ENCODE peak calls at places on chromosomes 2 and 18, in ten cellular contexts. A is HCT116, E is suprapubic skin, D is right lobe of liver, K is body of pancreas, N is heart left ventricle, W is IMR-90, O is ovary, T is uterus, U is sigmoid colon. R is an unnamed sample. For H3K36me3, the result is how much of the 10 kb centered on the place peaks cover.

GRCh38 chr2:176002684-176003225 is 688 bp upstream of the LNPK start:
- DNase-seq in D (no peak), W (peak), T (no peak), E (no peak), A (no peak), O (no peak), N (peak), K (peak), U (peak), R (peak)

GRCh38 chr2:158600155-158600802 is 143.5 kb downstream of the PKP4 start:
- DNase-seq in W (peak), E (no peak), D (no peak), U (no peak), T (no peak), O (peak), A (no peak), N (peak), K (peak), R (peak)

GRCh38 chr2:111231532-111232252 is 111.0 kb downstream of the BCL2L11 start:
- DNase-seq in A (no peak), K (no peak), D (no peak), W (no peak), N (no peak), U (no peak), E (no peak), T (no peak), O (no peak), R (no peak)

GRCh38 chr2:142857247-142858154 is 20.0 kb upstream of the KYNU start:
- DNase-seq in D (no peak), W (peak), T (no peak), K (no peak), U (no peak), N (no peak), A (no peak), E (no peak), O (no peak), R (no peak)

GRCh38 chr2:122203523-122203922 is 448.1 kb downstream of the TSN start:
- DNase-seq in E (no peak), N (no peak), A (no peak), W (peak), U (no peak), D (no peak), T (no peak), K (no peak), O (no peak), R (no peak)

GRCh38 chr18:63192885-63193349 is 126.7 kb downstream of the BCL2 start:
- DNase-seq in E (no peak), O (no peak), W (no peak), T (no peak), K (no peak), D (no peak), N (no peak), A (no peak), U (no peak), R (no peak)

GRCh38 chr2:42086500-42086953 is 38.7 kb downstream of the PKDCC start:
- DNase-seq in K (peak), D (no peak), T (peak), O (peak), N (peak), U (no peak), A (peak), W (peak), E (peak), R (peak)

GRCh38 chr2:238573916-238574315 is 147.2 kb downstream of the ASB1 start:
- DNase-seq in U (peak), A (no peak), T (no peak), K (peak), O (no peak), N (no peak), E (peak), W (no peak), D (no peak), R (peak)

GRCh38 chr18:76953186-76953982 is 131.0 kb downstream of the ZNF236 start:
- DNase-seq in O (peak), N (peak), K (peak), U (peak), E (no peak), A (no peak), T (peak), W (peak), D (peak), R (peak)

GRCh38 chr2:202375006-202375610 is 1.0 kb upstream of the BMPR2 start:
- DNase-seq in A (no peak), E (peak), K (peak), D (peak), T (peak), U (peak), O (peak), W (peak), N (peak), R (peak)

GRCh38 chr2:190882831-190883582 is 2.4 kb downstream of the GLS start:
- DNase-seq in D (no peak), U (no peak), W (no peak), O (no peak), K (no peak), N (no peak), A (no peak), E (no peak), T (no peak), R (no peak)

GRCh38 chr2:219247678-219248642 is 2.7 kb downstream of the STK16 start:
- DNase-seq in W (no peak), A (no peak), N (no peak), K (no peak), O (no peak), E (no peak), D (no peak), U (no peak), T (no peak), R (no peak)

GRCh38 chr2:71299507-71299906 is 32.1 kb upstream of the ZNF638 start:
- DNase-seq in E (no peak), N (no peak), W (peak), D (no peak), T (no peak), A (no peak), U (no peak), K (no peak), O (no peak), R (no peak)

GRCh38 chr2:117108741-117109267 is 705.7 kb upstream of the DDX18 start:
- DNase-seq in O (no peak), A (no peak), T (no peak), N (no peak), W (no peak), E (no peak), K (no peak), U (no peak), D (no peak), R (no peak)

GRCh38 chr2:216620806-216621205 is 12.4 kb upstream of the IGFBP2 start:
- DNase-seq in K (no peak), E (no peak), A (no peak), U (peak), N (peak), T (peak), O (peak), W (peak), D (no peak), R (no peak)

GRCh38 chr2:100909571-100909970 is 89.6 kb downstream of the NPAS2 start:
- DNase-seq in K (no peak), E (peak), U (no peak), O (no peak), D (no peak), N (no peak), A (no peak), T (no peak), W (no peak), R (no peak)

GRCh38 chr18:28606686-28607085 is 429.8 kb upstream of the CDH2 start:
- DNase-seq in A (no peak), N (no peak), E (no peak), K (no peak), T (no peak), O (no peak), D (no peak), W (peak), U (no peak), R (no peak)

GRCh38 chr2:62435720-62436119 is 70.3 kb downstream of the TMEM17 start:
- DNase-seq in T (no peak), O (no peak), U (no peak), D (no peak), E (no peak), A (no peak), K (no peak), W (no peak), N (no peak), R (no peak)

GRCh38 chr2:21318263-21318662 is 194.5 kb downstream of the TDRD15 start:
- DNase-seq in A (no peak), N (no peak), E (no peak), O (no peak), U (no peak), D (no peak), W (no peak), K (no peak), T (no peak), R (no peak)

GRCh38 chr2:76642122-76642521 is 880.1 kb downstream of the LRRTM4 start:
- DNase-seq in E (no peak), A (no peak), T (no peak), U (no peak), W (no peak), D (no peak), O (no peak), N (no peak), K (no peak), R (no peak)

GRCh38 chr2:199325881-199326280 is 131.9 kb downstream of the SATB2 start:
- DNase-seq in O (no peak), E (no peak), D (no peak), W (no peak), A (no peak), N (no peak), K (no peak), U (no peak), T (no peak), R (no peak)

GRCh38 chr2:238108423-238109201 is 8.5 kb downstream of the ESPNL start:
- DNase-seq in K (no peak), W (no peak), D (peak), A (no peak), E (peak), N (no peak), T (peak), U (peak), O (no peak), R (peak)

GRCh38 chr18:23363865-23364570 is 89.1 kb upstream of the RIOK3 start:
- DNase-seq in W (no peak), E (no peak), U (no peak), A (no peak), D (no peak), K (no peak), O (no peak), T (no peak), N (no peak), R (no peak)

GRCh38 chr18:75831960-75832359 is 404.5 kb upstream of the SMIM21 start:
- DNase-seq in E (no peak), A (no peak), W (no peak), T (no peak), U (no peak), N (no peak), D (no peak), K (no peak), O (no peak), R (no peak)

GRCh38 chr2:127094509-127095366 is 12.2 kb downstream of the BIN1 start:
- DNase-seq in A (no peak), E (no peak), N (no peak), K (peak), O (no peak), T (peak), D (peak), U (peak), W (peak), R (peak)

GRCh38 chr2:209579236-209579749 is 155.4 kb downstream of the MAP2 start:
- DNase-seq in W (no peak), K (no peak), O (no peak), N (peak), E (no peak), T (no peak), D (no peak), U (no peak), A (no peak), R (no peak)

GRCh38 chr18:58962331-58962730 is 97.7 kb downstream of the ZNF532 start:
- DNase-seq in D (no peak), K (no peak), N (no peak), W (no peak), A (no peak), O (no peak), U (no peak), T (no peak), E (no peak), R (peak)
- TF ChIP-seq CTCF in D (no peak), K (no peak), N (no peak), W (no peak), A (no peak), O (no peak), U (no peak), T (no peak), E (no peak), R (no peak)

GRCh38 chr2:36545871-36546416 is 52.0 kb downstream of the FEZ2 start:
- DNase-seq in A (no peak), O (no peak), U (no peak), E (no peak), N (no peak), T (no peak), D (no peak), K (no peak), W (no peak), R (no peak)
- H3K36me3 ChIP-seq in A (under half), O (under half), U (half or more), E (half or more), N (under half), T (under half), D (under half), K (under half), W (under half), R (under half)

DNA sequence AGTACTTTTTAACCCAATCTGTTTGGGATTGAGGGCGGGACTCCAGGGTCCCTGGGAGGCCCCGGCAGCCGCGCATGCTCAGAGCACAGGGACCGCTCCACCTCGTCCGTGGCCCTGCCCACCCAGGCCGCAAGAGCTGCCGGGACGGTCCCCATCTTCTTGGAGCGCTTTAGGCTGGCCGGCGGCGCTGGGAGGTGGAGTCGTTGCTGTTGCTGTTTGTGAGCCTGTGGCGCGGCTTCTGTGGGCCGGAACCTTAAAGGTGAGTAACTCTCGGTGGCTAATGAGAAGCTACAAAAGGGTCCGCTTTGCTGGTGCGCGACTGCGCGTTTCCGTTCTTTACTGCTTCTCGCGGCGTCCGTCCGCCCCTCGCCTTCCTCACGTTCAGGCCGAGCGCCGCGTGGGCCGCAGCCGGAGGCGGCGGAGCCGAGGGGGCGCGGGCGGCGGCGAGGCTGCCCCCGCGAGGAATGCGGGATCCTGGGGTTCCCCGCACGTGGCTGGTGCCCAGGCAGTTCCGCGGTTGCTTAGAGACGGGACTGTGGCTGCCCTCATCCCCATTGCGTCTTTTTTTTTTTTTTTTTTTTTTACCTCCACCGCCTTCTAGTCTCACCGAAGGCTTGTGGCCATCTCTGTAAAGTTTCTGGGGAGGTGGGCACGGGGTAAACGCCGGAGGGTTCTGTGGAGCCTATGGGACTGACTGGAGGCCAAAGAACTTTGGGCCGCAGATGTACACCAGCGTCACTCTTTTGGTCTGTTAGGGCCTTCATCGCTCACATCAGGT is at the start of gene SSB:
- DNase-seq in W (peak), T (peak), D (peak), E (peak), K (peak), N (peak), A (peak), U (peak), O (peak), R (peak)
- TF ChIP-seq POLR2A in W (peak), T (peak), D (peak), E (no peak), K (peak), N (peak), A (peak), U (peak), O (peak), R (peak)

DNA sequence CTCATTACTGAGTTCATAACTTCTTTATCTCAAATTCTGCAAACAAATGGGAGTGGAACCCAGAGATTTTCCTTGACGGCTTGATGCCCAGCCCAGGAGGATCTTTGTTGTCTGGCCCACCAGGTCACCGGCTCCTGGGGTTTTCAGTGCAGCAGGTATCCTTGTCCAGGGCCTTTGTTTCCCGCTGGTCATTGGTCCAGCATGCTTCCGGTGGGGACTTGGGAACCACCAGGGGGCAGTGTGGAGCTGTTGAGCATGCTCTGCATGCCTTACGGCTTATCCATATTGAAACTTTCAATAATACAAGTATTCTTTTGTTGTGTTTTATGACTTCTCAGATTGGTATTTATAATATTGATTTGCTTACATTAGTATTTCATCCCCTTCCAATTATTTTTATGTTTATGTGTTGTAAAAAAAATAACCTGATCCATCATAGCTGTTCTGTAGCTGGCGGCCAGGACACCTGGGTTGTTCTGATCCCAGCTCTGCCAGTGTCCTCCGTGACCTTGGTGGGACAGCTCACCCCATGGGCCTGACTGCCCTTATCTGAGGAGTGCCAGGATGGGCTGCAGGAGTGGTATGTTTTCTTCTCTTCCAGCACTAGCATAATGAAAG is 61.3 kb downstream of the TGOLN2 start:
- DNase-seq in T (peak), U (peak), N (peak), W (peak), D (peak), O (peak), A (peak), E (peak), K (peak), R (peak)
- TF ChIP-seq CTCF in T (peak), U (peak), N (peak), W (peak), D (peak), O (peak), A (peak), E (peak), K (peak), R (peak)